ENCODE peak calls at places on chromosomes 12 and 14, in five cellular contexts. M, Y, A, D and S are unnamed samples.

GRCh38 chr12:87274594-87275245 is 754.5 kb downstream of the C12orf50 start:
- DNase-seq in A (no peak), D (no peak), M (no peak), Y (no peak), S (peak)

GRCh38 chr12:70049596-70050360 is 193.5 kb upstream of the CNOT2 start:
- DNase-seq in D (peak), A (no peak), M (peak), Y (no peak), S (peak)

GRCh38 chr12:104859144-104859543 is 98.9 kb downstream of the SLC41A2 start:
- DNase-seq in M (no peak), A (peak), Y (no peak), D (no peak), S (no peak)

GRCh38 chr14:95143813-95144620 is 13.3 kb downstream of the DICER1 start:
- DNase-seq in D (no peak), A (no peak), M (no peak), Y (peak), S (peak)

GRCh38 chr14:37592288-37593274 is 2.5 kb downstream of the FOXA1 start:
- DNase-seq in Y (no peak), D (no peak), M (no peak), A (no peak), S (no peak)

GRCh38 chr12:25793196-25793595 is 165.3 kb upstream of the RASSF8 start:
- DNase-seq in A (no peak), D (no peak), M (no peak), Y (no peak), S (no peak)

GRCh38 chr14:104111301-104112112 is 26.0 kb downstream of the ASPG start:
- DNase-seq in D (no peak), M (no peak), A (no peak), Y (no peak), S (no peak)

GRCh38 chr12:13152281-13152680 is 44.2 kb upstream of the EMP1 start:
- DNase-seq in M (no peak), A (peak), D (no peak), Y (no peak), S (no peak)

GRCh38 chr14:50936882-50937281 is 7.4 kb downstream of the PYGL start:
- DNase-seq in A (no peak), D (no peak), Y (no peak), M (no peak), S (no peak)